ENCODE peak calls at places on chromosomes 1 and 21, in four cellular contexts. M, F, G and O are unnamed samples.

GRCh38 chr1:43267291-43267805 is 2.4 kb upstream of the TMEM125 start:
- DNase-seq in G (peak; percentile 13), M (peak; percentile 20), F (peak; percentile 36), O (no peak)

GRCh38 chr1:32716312-32717126 is 13.9 kb upstream of the SYNC start:
- DNase-seq in G (peak; percentile 96), F (peak; percentile 100), M (peak; percentile 98), O (peak; percentile 85)

GRCh38 chr1:89870998-89871397 is 50.2 kb downstream of the LRRC8D start:
- DNase-seq in M (no peak), G (no peak), F (no peak), O (no peak)

GRCh38 chr1:116961599-116961998 is 40.0 kb upstream of the CD101 start:
- DNase-seq in G (no peak), M (no peak), F (no peak), O (no peak)

GRCh38 chr1:23957096-23957495 is 2.5 kb upstream of the PNRC2 start:
- DNase-seq in G (peak; percentile 49), M (peak; percentile 86), F (no peak), O (no peak)

GRCh38 chr1:101394041-101394440 is 157.2 kb downstream of the S1PR1 start:
- DNase-seq in F (no peak), M (no peak), G (no peak), O (no peak)

GRCh38 chr21:42833859-42834729 is 45.2 kb downstream of the WDR4 start:
- DNase-seq in G (no peak), M (peak; percentile 17), F (no peak), O (peak; percentile 62)

GRCh38 chr1:70220015-70220414 is 1.2 kb upstream of the SRSF11 start:
- DNase-seq in G (no peak), M (no peak), F (no peak), O (no peak)

GRCh38 chr1:201614262-201615015 is 75.5 kb downstream of the NAV1 start:
- DNase-seq in G (no peak), F (peak; percentile 94), M (peak; percentile 53), O (no peak)

GRCh38 chr1:33176362-33176850 is 5.4 kb downstream of the TRIM62 start:
- DNase-seq in F (no peak), G (peak; percentile 59), M (no peak), O (no peak)

GRCh38 chr1:156503672-156504055 is 3.1 kb upstream of the MEF2D start:
- DNase-seq in M (no peak), F (no peak), G (no peak), O (no peak)
- TF ChIP-seq POLR2AphosphoS5 in M (no peak), F (no peak), G (no peak), O (no peak)

DNA sequence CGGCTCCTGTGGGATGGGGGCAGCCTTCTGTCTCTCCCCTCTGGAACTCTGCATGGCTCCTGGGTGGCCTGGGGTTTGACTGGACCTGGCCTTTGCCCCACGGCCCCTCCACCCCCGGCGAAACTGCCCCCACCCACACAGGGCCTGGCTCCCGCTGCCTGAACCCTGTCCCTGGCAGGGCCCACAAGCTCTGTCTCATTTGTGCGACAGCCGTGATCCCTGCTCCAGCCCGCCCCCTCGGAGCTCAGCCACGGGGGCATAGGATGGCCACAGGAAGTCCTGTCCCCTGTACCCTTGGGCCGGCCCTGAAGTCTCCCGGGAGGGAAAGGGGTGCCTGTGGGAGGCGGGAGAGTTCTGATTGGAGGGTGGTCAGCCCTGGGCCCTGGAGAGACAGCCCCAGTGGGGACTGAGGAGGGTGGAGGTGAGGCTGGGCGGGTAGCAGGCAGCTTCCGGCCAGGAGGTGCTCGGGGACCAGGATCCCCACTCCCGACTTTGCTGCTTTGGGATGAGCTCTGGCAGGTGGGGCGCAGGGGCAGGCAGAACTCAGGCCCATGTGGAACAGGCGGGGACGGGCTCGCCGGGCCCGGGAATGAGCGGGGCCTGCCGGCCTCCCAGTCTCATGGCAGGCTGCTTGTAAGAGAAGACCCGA is 45.1 kb downstream of the SLX9 start:
- DNase-seq in G (no peak), F (peak; percentile 47), M (no peak), O (no peak)
- H3K27ac ChIP-seq in G (peak overlapping the region; percentile 61), F (no peak overlapping the region), M (no peak overlapping the region), O (no peak overlapping the region)

GRCh38 chr1:243264718-243265117 is 8.9 kb downstream of the SDCCAG8 start:
- DNase-seq in M (no peak), G (no peak), F (no peak), O (no peak)
- TF ChIP-seq POLR2AphosphoS5 in M (no peak), G (no peak), F (no peak), O (no peak)

GRCh38 chr1:1426496-1426960 is 5.5 kb upstream of the ANKRD65 start:
- DNase-seq in M (no peak), G (no peak), F (no peak), O (no peak)
- H3K27ac ChIP-seq in M (no peak overlapping the region), G (peak overlapping the region; percentile 59), F (no peak overlapping the region), O (no peak overlapping the region)